ENCODE peak calls at places on chromosome 12, in seven cellular contexts. One of them, this sample, is unnamed.

GRCh38 chr12:123973552-123974341 is 732 bp downstream of the ZNF664 start:
- DNase-seq in HepG2: peak
- DNase-seq in IMR-90: peak
- DNase-seq in endothelial cell of umbilical vein: peak
- DNase-seq in K562: peak
- DNase-seq in HCT116: no peak
- DNase-seq in GM12878: no peak
- DNase-seq in this sample: peak

GRCh38 chr12:89815225-89815624 is 106.6 kb upstream of the ATP2B1 start:
- DNase-seq in HepG2: no peak
- DNase-seq in IMR-90: no peak
- DNase-seq in endothelial cell of umbilical vein: no peak
- DNase-seq in K562: no peak
- DNase-seq in HCT116: no peak
- DNase-seq in GM12878: no peak
- DNase-seq in this sample: no peak

GRCh38 chr12:124456652-124457152 is 110.7 kb downstream of the NCOR2 start:
- DNase-seq in HepG2: no peak
- DNase-seq in IMR-90: no peak
- DNase-seq in endothelial cell of umbilical vein: no peak
- DNase-seq in K562: no peak
- DNase-seq in HCT116: no peak
- DNase-seq in GM12878: no peak
- DNase-seq in this sample: no peak

GRCh38 chr12:55619352-55620138 is 17.1 kb upstream of the OR10P1 start:
- DNase-seq in HepG2: peak
- DNase-seq in IMR-90: peak
- DNase-seq in endothelial cell of umbilical vein: peak
- DNase-seq in K562: peak
- DNase-seq in HCT116: peak
- DNase-seq in GM12878: peak
- DNase-seq in this sample: peak

GRCh38 chr12:109995366-109995702 is 834 bp downstream of the GIT2 start:
- DNase-seq in HepG2: no peak
- DNase-seq in IMR-90: no peak
- DNase-seq in endothelial cell of umbilical vein: peak
- DNase-seq in K562: no peak
- DNase-seq in HCT116: no peak
- DNase-seq in GM12878: no peak
- DNase-seq in this sample: no peak

GRCh38 chr12:18462437-18462836 is 201.1 kb downstream of the PIK3C2G start:
- DNase-seq in HepG2: no peak
- DNase-seq in IMR-90: peak
- DNase-seq in endothelial cell of umbilical vein: peak
- DNase-seq in K562: no peak
- DNase-seq in HCT116: no peak
- DNase-seq in GM12878: no peak
- DNase-seq in this sample: no peak

GRCh38 chr12:124430491-124430890 is 135.6 kb downstream of the RFLNA start:
- DNase-seq in HepG2: no peak
- DNase-seq in IMR-90: no peak
- DNase-seq in endothelial cell of umbilical vein: no peak
- DNase-seq in K562: no peak
- DNase-seq in HCT116: no peak
- DNase-seq in GM12878: no peak
- DNase-seq in this sample: no peak

GRCh38 chr12:48038085-48038484 is 33.8 kb upstream of the COL2A1 start:
- DNase-seq in HepG2: no peak
- DNase-seq in IMR-90: no peak
- DNase-seq in endothelial cell of umbilical vein: no peak
- DNase-seq in K562: no peak
- DNase-seq in HCT116: no peak
- DNase-seq in GM12878: no peak
- DNase-seq in this sample: no peak

GRCh38 chr12:112852810-112853209 is 54.0 kb upstream of the OAS1 start:
- DNase-seq in HepG2: no peak
- DNase-seq in IMR-90: no peak
- DNase-seq in endothelial cell of umbilical vein: no peak
- DNase-seq in K562: no peak
- DNase-seq in HCT116: no peak
- DNase-seq in GM12878: no peak
- DNase-seq in this sample: no peak

GRCh38 chr12:111407371-111408115 is 1.8 kb downstream of the SH2B3 start:
- DNase-seq in HepG2: no peak
- DNase-seq in IMR-90: no peak
- DNase-seq in endothelial cell of umbilical vein: no peak
- DNase-seq in K562: peak
- DNase-seq in HCT116: no peak
- DNase-seq in GM12878: no peak
- DNase-seq in this sample: no peak

GRCh38 chr12:72465940-72466630 is 193.9 kb downstream of the TRHDE start:
- DNase-seq in HepG2: peak
- DNase-seq in IMR-90: no peak
- DNase-seq in endothelial cell of umbilical vein: no peak
- DNase-seq in K562: peak
- DNase-seq in HCT116: no peak
- DNase-seq in GM12878: no peak
- DNase-seq in this sample: no peak

GRCh38 chr12:132888852-132889251 is 1.4 kb upstream of the CHFR start:
- DNase-seq in HepG2: no peak
- DNase-seq in IMR-90: no peak
- DNase-seq in endothelial cell of umbilical vein: no peak
- DNase-seq in K562: no peak
- DNase-seq in HCT116: no peak
- DNase-seq in GM12878: no peak
- DNase-seq in this sample: no peak

GRCh38 chr12:76586764-76587395 is 27.3 kb upstream of the OSBPL8 start:
- DNase-seq in HepG2: peak
- DNase-seq in IMR-90: peak
- DNase-seq in endothelial cell of umbilical vein: peak
- DNase-seq in K562: peak
- DNase-seq in HCT116: peak
- DNase-seq in GM12878: no peak
- DNase-seq in this sample: no peak

GRCh38 chr12:85424581-85425348 is 144.7 kb downstream of the ALX1 start:
- DNase-seq in HepG2: peak
- DNase-seq in IMR-90: peak
- DNase-seq in endothelial cell of umbilical vein: peak
- DNase-seq in K562: peak
- DNase-seq in HCT116: peak
- DNase-seq in GM12878: peak
- DNase-seq in this sample: no peak

GRCh38 chr12:79691299-79692248 is 810 bp upstream of the PAWR start:
- DNase-seq in HepG2: peak
- DNase-seq in IMR-90: peak
- DNase-seq in endothelial cell of umbilical vein: peak
- DNase-seq in K562: no peak
- DNase-seq in HCT116: no peak
- DNase-seq in GM12878: no peak
- DNase-seq in this sample: peak

GRCh38 chr12:115416869-115417268 is 732.9 kb upstream of the TBX3 start:
- DNase-seq in HepG2: no peak
- DNase-seq in IMR-90: no peak
- DNase-seq in endothelial cell of umbilical vein: no peak
- DNase-seq in K562: no peak
- DNase-seq in HCT116: no peak
- DNase-seq in GM12878: no peak
- DNase-seq in this sample: no peak

GRCh38 chr12:50568338-50569155 is 63.8 kb downstream of the DIP2B start:
- DNase-seq in HepG2: no peak
- DNase-seq in IMR-90: peak
- DNase-seq in endothelial cell of umbilical vein: peak
- DNase-seq in K562: no peak
- DNase-seq in HCT116: no peak
- DNase-seq in GM12878: no peak
- DNase-seq in this sample: no peak

DNA sequence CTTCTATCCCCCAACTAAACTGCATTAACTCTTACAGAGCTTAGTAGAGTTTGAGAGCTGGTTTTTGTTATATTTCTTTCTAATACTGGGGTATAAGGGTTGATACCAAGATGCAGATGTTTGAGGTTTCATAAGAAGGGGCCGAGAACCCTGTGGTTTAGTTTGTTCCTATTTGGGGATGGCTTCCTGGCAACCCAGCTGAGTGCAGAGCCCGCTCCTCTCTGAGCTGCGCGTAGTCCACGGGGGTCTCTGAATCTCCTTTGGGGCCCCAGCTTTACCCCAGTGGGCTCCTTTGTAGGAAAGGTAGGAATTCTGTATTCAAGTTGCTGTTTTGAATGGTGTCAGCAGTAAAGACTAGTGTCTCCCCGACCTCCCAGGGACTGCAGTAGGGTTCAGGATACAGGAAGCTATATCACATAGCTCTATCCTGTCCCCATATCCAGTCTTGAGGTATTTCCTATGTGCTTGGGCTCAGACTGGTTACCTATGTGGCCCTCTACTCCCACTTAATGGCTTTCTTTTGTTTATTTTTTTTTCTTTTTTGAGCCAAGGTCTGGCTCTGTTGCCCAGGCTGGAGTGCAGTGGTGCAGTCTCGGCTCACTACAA is 25.4 kb downstream of the PLXNC1 start:
- DNase-seq in HepG2: no peak
- DNase-seq in IMR-90: no peak
- DNase-seq in endothelial cell of umbilical vein: no peak
- DNase-seq in K562: no peak
- DNase-seq in HCT116: no peak
- DNase-seq in GM12878: no peak
- DNase-seq in this sample: no peak
- H3K4me2 ChIP-seq in HepG2: no peak
- H3K4me2 ChIP-seq in IMR-90: no peak
- H3K4me2 ChIP-seq in endothelial cell of umbilical vein: no peak
- H3K4me2 ChIP-seq in K562: no peak
- H3K4me2 ChIP-seq in HCT116: no peak
- H3K4me2 ChIP-seq in GM12878: peak
- H3K4me2 ChIP-seq in this sample: no peak

DNA sequence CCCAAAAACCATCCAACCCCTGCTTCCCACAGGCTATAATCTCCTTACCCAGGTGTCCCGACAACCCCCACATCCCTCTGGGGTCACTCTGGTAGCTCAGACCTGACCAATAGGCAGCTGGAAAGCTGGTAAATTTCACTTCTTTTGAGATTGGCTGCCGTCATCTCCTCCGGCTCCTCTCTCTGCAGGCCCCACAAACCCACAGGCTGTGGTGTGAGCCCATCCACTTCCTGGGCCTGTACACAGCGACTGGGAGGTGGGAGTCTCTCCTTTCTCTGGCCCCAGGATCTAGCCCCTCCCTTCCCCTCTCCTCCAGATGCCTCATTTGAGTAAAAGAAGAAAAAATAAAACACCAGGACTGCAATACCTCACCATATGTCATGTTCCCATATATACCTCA is 704 bp downstream of the INHBC start:
- DNase-seq in HepG2: no peak
- DNase-seq in IMR-90: no peak
- DNase-seq in endothelial cell of umbilical vein: no peak
- DNase-seq in K562: no peak
- DNase-seq in HCT116: no peak
- DNase-seq in GM12878: no peak
- DNase-seq in this sample: no peak
- TF ChIP-seq POLR2A in HepG2: no peak
- TF ChIP-seq POLR2A in IMR-90: no peak
- TF ChIP-seq POLR2A in endothelial cell of umbilical vein: no peak
- TF ChIP-seq POLR2A in K562: no peak
- TF ChIP-seq POLR2A in HCT116: no peak
- TF ChIP-seq POLR2A in GM12878: no peak
- TF ChIP-seq POLR2A in this sample: no peak

DNA sequence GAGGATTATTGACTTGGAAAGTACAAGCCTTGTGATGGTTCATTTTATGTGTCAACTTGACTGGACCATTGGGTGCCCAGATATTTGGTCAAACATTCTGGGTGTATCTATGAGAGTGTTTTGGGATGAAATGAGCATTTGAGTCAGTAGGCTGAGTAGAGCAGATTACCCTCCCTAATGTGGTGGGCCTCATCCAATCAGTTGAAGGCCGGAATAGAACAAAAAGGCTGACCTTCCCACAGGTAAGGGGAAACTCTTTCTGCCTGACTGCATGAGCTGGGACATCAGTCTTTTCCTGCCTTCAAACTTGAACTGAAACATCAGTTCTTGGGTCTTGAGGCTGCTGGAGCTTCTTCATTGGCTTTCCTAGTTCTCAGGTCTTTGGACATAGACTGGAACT is 98.1 kb downstream of the ANO2 start:
- DNase-seq in HepG2: no peak
- DNase-seq in IMR-90: no peak
- DNase-seq in endothelial cell of umbilical vein: no peak
- DNase-seq in K562: no peak
- DNase-seq in HCT116: no peak
- DNase-seq in GM12878: no peak
- DNase-seq in this sample: no peak
- H3K4me3 ChIP-seq in HepG2: no peak
- H3K4me3 ChIP-seq in IMR-90: no peak
- H3K4me3 ChIP-seq in endothelial cell of umbilical vein: no peak
- H3K4me3 ChIP-seq in K562: no peak
- H3K4me3 ChIP-seq in HCT116: no peak
- H3K4me3 ChIP-seq in GM12878: no peak
- H3K4me3 ChIP-seq in this sample: no peak

GRCh38 chr12:26808766-26809460 is 24.1 kb downstream of the ITPR2 start:
- DNase-seq in HepG2: no peak
- DNase-seq in IMR-90: no peak
- DNase-seq in endothelial cell of umbilical vein: no peak
- DNase-seq in K562: no peak
- DNase-seq in HCT116: no peak
- DNase-seq in GM12878: no peak
- DNase-seq in this sample: no peak

GRCh38 chr12:26807292-26807691 is 25.7 kb downstream of the ITPR2 start:
- DNase-seq in HepG2: no peak
- DNase-seq in IMR-90: no peak
- DNase-seq in endothelial cell of umbilical vein: no peak
- DNase-seq in K562: no peak
- DNase-seq in HCT116: no peak
- DNase-seq in GM12878: no peak
- DNase-seq in this sample: no peak

GRCh38 chr12:26809611-26810298 is 23.2 kb downstream of the ITPR2 start:
- DNase-seq in HepG2: no peak
- DNase-seq in IMR-90: no peak
- DNase-seq in endothelial cell of umbilical vein: no peak
- DNase-seq in K562: no peak
- DNase-seq in HCT116: no peak
- DNase-seq in GM12878: no peak
- DNase-seq in this sample: no peak

GRCh38 chr12:26813812-26814211 is 19.2 kb downstream of the ITPR2 start:
- DNase-seq in HepG2: no peak
- DNase-seq in IMR-90: no peak
- DNase-seq in endothelial cell of umbilical vein: no peak
- DNase-seq in K562: no peak
- DNase-seq in HCT116: no peak
- DNase-seq in GM12878: no peak
- DNase-seq in this sample: no peak

GRCh38 chr12:26810330-26810729 is 22.7 kb downstream of the ITPR2 start:
- DNase-seq in HepG2: no peak
- DNase-seq in IMR-90: peak
- DNase-seq in endothelial cell of umbilical vein: peak
- DNase-seq in K562: no peak
- DNase-seq in HCT116: no peak
- DNase-seq in GM12878: no peak
- DNase-seq in this sample: no peak
- H3K4me2 ChIP-seq in HepG2: no peak
- H3K4me2 ChIP-seq in IMR-90: peak
- H3K4me2 ChIP-seq in endothelial cell of umbilical vein: no peak
- H3K4me2 ChIP-seq in K562: no peak
- H3K4me2 ChIP-seq in HCT116: no peak
- H3K4me2 ChIP-seq in GM12878: no peak
- H3K4me2 ChIP-seq in this sample: no peak

This sample was measured in A549.